ENCODE peak calls at places on chromosome 19, in four cellular contexts. V, J, D and F are unnamed samples.

GRCh38 chr19:29806098-29806866 is 5.5 kb upstream of the CCNE1 start:
- DNase-seq in V (no peak), J (no peak), D (peak), F (peak)

GRCh38 chr19:43311706-43312105 is 41.8 kb upstream of the CD177 start:
- DNase-seq in V (no peak), J (no peak), D (no peak), F (no peak)

GRCh38 chr19:41521860-41522555 is 54.0 kb upstream of the CEACAM21 start:
- DNase-seq in V (no peak), J (no peak), D (no peak), F (no peak)

GRCh38 chr19:28488006-28488405 is 724.9 kb downstream of the UQCRFS1 start:
- DNase-seq in V (no peak), J (no peak), D (peak), F (no peak)

GRCh38 chr19:49213791-49214190 is 56.2 kb downstream of the TRPM4 start:
- DNase-seq in V (no peak), J (no peak), D (no peak), F (no peak)

GRCh38 chr19:10338940-10339339 is 484 bp downstream of the ICAM3 start:
- DNase-seq in V (no peak), J (no peak), D (no peak), F (no peak)

GRCh38 chr19:47445937-47446402 is 25.7 kb downstream of the SLC8A2 start:
- DNase-seq in V (no peak), J (peak), D (peak), F (no peak)

GRCh38 chr19:33440241-33440640 is 66.7 kb downstream of the CEBPG start:
- DNase-seq in V (no peak), J (no peak), D (no peak), F (no peak)

GRCh38 chr19:11378319-11379189 is 4.1 kb downstream of the SWSAP1 start:
- DNase-seq in V (no peak), J (peak), D (peak), F (peak)

DNA sequence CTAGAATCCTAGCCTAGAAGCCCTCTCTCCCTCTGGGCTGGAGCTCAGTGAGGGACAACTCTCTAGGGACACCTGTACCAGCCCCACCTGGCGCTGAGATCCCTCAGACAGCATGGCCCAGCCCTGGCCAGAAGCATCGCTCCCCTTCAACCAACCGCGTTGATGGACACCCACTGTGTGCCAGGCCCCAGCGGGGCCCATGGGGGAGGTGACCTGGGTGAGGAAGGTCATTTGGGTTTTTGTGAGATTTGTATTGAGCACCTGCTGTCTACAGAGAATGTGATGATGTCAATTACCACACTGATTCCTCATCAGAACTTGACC is 9.2 kb upstream of the ARRDC2 start:
- DNase-seq in V (no peak), J (no peak), D (no peak), F (no peak)
- H3K4me3 ChIP-seq in V (no peak), J (no peak), D (no peak), F (no peak)

GRCh38 chr19:38736413-38737280 is 7.6 kb downstream of the CAPN12 start:
- DNase-seq in V (no peak), J (peak), D (peak), F (no peak)

GRCh38 chr19:38735257-38735686 is 9.0 kb downstream of the CAPN12 start:
- DNase-seq in V (no peak), J (peak), D (peak), F (no peak)

GRCh38 chr19:38736036-38736412 is 8.2 kb downstream of the CAPN12 start:
- DNase-seq in V (no peak), J (peak), D (peak), F (no peak)

GRCh38 chr19:38737921-38738731 is 6.1 kb downstream of the CAPN12 start:
- DNase-seq in V (no peak), J (no peak), D (no peak), F (no peak)

GRCh38 chr19:38737297-38737865 is 6.9 kb downstream of the CAPN12 start:
- DNase-seq in V (no peak), J (no peak), D (no peak), F (no peak)
- TF ChIP-seq CTCF in V (no peak), J (no peak), D (no peak), F (no peak)

DNA sequence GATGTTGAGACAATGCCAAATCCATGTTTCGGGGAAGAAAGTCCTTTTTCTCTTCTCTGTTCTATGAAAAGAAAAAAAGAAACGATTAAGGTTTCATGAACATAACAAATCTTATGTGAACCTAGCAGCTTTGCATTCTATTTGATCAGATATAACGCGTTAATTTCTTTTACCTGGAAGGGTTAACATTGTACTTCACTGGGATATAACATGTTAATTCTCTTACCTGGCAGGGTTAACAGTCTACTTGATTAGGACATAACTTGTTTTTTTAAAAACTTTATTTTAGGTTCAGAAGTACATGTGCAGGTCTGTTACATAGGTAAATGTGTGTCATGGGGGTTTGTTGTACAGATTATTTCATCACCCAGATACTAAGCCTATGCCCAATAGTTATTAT is 68.8 kb downstream of the CPAMD8 start:
- DNase-seq in V (no peak), J (no peak), D (no peak), F (no peak)
- H3K4me3 ChIP-seq in V (no peak), J (peak), D (no peak), F (peak)

DNA sequence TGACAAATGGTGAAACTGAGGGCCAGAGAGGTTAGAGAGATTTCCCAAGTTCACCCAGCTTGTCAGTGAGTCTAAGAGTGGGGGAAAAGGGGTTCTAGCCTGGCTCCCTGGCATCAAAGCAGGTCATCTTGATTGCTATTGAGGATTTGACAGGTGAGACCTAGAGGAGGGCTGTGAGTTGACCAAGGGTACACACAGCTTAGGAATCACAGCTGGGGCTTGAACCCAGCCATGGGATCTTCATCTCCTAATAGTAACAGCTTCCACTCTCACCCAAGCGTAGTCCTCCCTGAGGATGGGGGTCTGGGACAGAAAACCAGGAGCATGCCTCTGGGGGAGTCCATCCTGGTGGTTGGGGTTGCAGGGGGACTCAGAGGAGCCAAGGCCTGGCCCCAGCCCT is 6.8 kb downstream of the CYP4F8 start:
- DNase-seq in V (no peak), J (no peak), D (no peak), F (no peak)
- TF ChIP-seq CTCF in V (no peak), J (no peak), D (no peak), F (no peak)

GRCh38 chr19:6135367-6135766 is at the start of gene ACSBG2:
- DNase-seq in V (no peak), J (no peak), D (no peak), F (no peak)
- H3K4me3 ChIP-seq in V (no peak), J (no peak), D (no peak), F (no peak)